ENCODE peak calls at places on chromosomes 16 and 17, in four cellular contexts. Q, W, K and B are unnamed samples.

GRCh38 chr17:15782809-15783208 is 50.7 kb downstream of the TBC1D26 start:
- DNase-seq in Q (peak), W (no peak), K (peak), B (peak)

GRCh38 chr16:88754912-88755744 is 29.9 kb downstream of the PIEZO1 start:
- DNase-seq in Q (peak), W (no peak), K (no peak), B (peak)

GRCh38 chr16:79261461-79261860 is 339.1 kb downstream of the MAF start:
- DNase-seq in Q (no peak), W (no peak), K (peak), B (no peak)

GRCh38 chr17:9162275-9162985 is 141.1 kb downstream of the NTN1 start:
- DNase-seq in Q (no peak), W (no peak), K (no peak), B (no peak)

GRCh38 chr16:57377080-57377841 is 5.0 kb downstream of the CX3CL1 start:
- DNase-seq in Q (no peak), W (no peak), K (no peak), B (no peak)

GRCh38 chr16:27154573-27155521 is 48.5 kb upstream of the KDM8 start:
- DNase-seq in Q (peak), W (peak), K (peak), B (peak)

GRCh38 chr17:4599505-4600281 is 15.4 kb downstream of the SMTNL2 start:
- DNase-seq in Q (peak), W (no peak), K (no peak), B (no peak)

GRCh38 chr16:8796469-8797363 is 723 bp downstream of the TMEM186 start:
- DNase-seq in Q (no peak), W (no peak), K (no peak), B (no peak)

GRCh38 chr16:12637002-12637401 is 166.7 kb downstream of the CPPED1 start:
- DNase-seq in Q (no peak), W (no peak), K (no peak), B (no peak)

GRCh38 chr16:17367034-17367433 is 103.7 kb downstream of the XYLT1 start:
- DNase-seq in Q (no peak), W (no peak), K (no peak), B (no peak)

GRCh38 chr17:38879878-38880727 is 10.2 kb downstream of the LASP1 start:
- DNase-seq in Q (peak), W (peak), K (no peak), B (peak)

GRCh38 chr16:3642397-3643094 is 11.9 kb upstream of the DNASE1 start:
- DNase-seq in Q (no peak), W (no peak), K (no peak), B (peak)

GRCh38 chr16:50311134-50311528 is 44.8 kb downstream of the ADCY7 start:
- DNase-seq in Q (no peak), W (no peak), K (peak), B (no peak)

GRCh38 chr16:88857728-88858339 is 907 bp downstream of the TRAPPC2L start:
- DNase-seq in Q (peak), W (peak), K (peak), B (peak)

GRCh38 chr17:28982191-28982793 is 23.5 kb downstream of the SEZ6 start:
- DNase-seq in Q (no peak), W (no peak), K (no peak), B (no peak)

GRCh38 chr17:68356520-68356919 is 65.2 kb downstream of the ARSG start:
- DNase-seq in Q (no peak), W (no peak), K (no peak), B (no peak)

GRCh38 chr16:56912746-56913703 is 18.9 kb upstream of the HERPUD1 start:
- DNase-seq in Q (peak), W (no peak), K (no peak), B (peak)

GRCh38 chr16:15897834-15898254 is 9.4 kb upstream of the CEP20 start:
- DNase-seq in Q (peak), W (no peak), K (no peak), B (peak)

GRCh38 chr17:28530926-28531325 is 21.5 kb downstream of the UNC119 start:
- DNase-seq in Q (no peak), W (no peak), K (no peak), B (no peak)

GRCh38 chr17:80209765-80210164 is 10.4 kb downstream of the SGSH start:
- DNase-seq in Q (no peak), W (no peak), K (no peak), B (no peak)

GRCh38 chr17:29557717-29558116 is 9.1 kb downstream of the ABHD15 start:
- DNase-seq in Q (no peak), W (no peak), K (no peak), B (no peak)

GRCh38 chr16:52271088-52271487 is 275.9 kb downstream of the TOX3 start:
- DNase-seq in Q (no peak), W (no peak), K (no peak), B (no peak)

GRCh38 chr16:1535391-1536291 is 2.2 kb downstream of the TMEM204 start:
- DNase-seq in Q (peak), W (no peak), K (no peak), B (peak)

GRCh38 chr16:57003439-57004386 is 14.4 kb downstream of the NLRC5 start:
- DNase-seq in Q (no peak), W (no peak), K (no peak), B (no peak)

GRCh38 chr17:4850236-4850635 is 17.1 kb downstream of the MINK1 start:
- DNase-seq in Q (no peak), W (no peak), K (no peak), B (no peak)

GRCh38 chr17:45388604-45389325 is 43.9 kb downstream of the ARHGAP27 start:
- DNase-seq in Q (peak), W (no peak), K (no peak), B (peak)

GRCh38 chr17:79919164-79919585 is 79.9 kb upstream of the CBX4 start:
- DNase-seq in Q (no peak), W (no peak), K (peak), B (peak)